ENCODE peak calls at places on chromosomes 4 and X, in seven cellular contexts. M, P, B, V, I, K and E are unnamed samples.

GRCh38 chr4:123631699-123632098 is 235.1 kb downstream of the SPRY1 start:
- DNase-seq in B (no peak), I (no peak), P (peak), K (no peak), M (no peak), V (peak), E (peak)

GRCh38 chrX:26253526-26253925 is 37.6 kb downstream of the MAGEB5 start:
- DNase-seq in P (no peak), I (no peak), B (no peak), V (no peak), K (no peak), M (no peak), E (peak)

GRCh38 chrX:68832516-68833447 is 4.0 kb downstream of the EFNB1 start:
- DNase-seq in V (no peak), B (no peak), K (no peak), M (no peak), I (no peak), P (no peak), E (no peak)

GRCh38 chrX:27838176-27838575 is 30.4 kb downstream of the MAGEB10 start:
- DNase-seq in V (no peak), B (no peak), P (no peak), M (no peak), K (no peak), I (no peak), E (no peak)

GRCh38 chr4:85938062-85938461 is 421.8 kb downstream of the MAPK10 start:
- DNase-seq in B (no peak), I (no peak), M (no peak), K (no peak), V (no peak), P (no peak), E (no peak)

GRCh38 chr4:44679060-44679459 is 840 bp downstream of the GUF1 start:
- DNase-seq in B (no peak), I (no peak), V (no peak), M (no peak), K (no peak), P (no peak), E (no peak)

GRCh38 chrX:35006361-35006760 is 63.8 kb downstream of the FAM47B start:
- DNase-seq in M (no peak), I (no peak), B (no peak), V (no peak), P (no peak), K (no peak), E (no peak)

GRCh38 chr4:158018090-158018808 is 154.6 kb downstream of the GASK1B start:
- DNase-seq in K (no peak), B (no peak), P (peak), V (no peak), M (no peak), I (no peak), E (no peak)